ENCODE peak calls at places on chromosomes 6 and 20, in six cellular contexts. B, J, Q, U, Z and L are unnamed samples.

GRCh38 chr20:34124469-34125249 is 12.6 kb upstream of the EIF2S2 start:
- DNase-seq in J (no peak), Z (no peak), U (no peak), B (no peak), Q (no peak), L (no peak)

GRCh38 chr6:161406633-161407032 is 132.8 kb upstream of the AGPAT4 start:
- DNase-seq in Q (peak; percentile 70), J (peak; percentile 9), B (no peak), U (no peak), Z (no peak), L (no peak)

GRCh38 chr20:33054381-33054780 is 678 bp downstream of the BPIFB3 start:
- DNase-seq in Q (no peak), B (no peak), J (no peak), Z (no peak), U (no peak), L (no peak)

GRCh38 chr6:132060591-132060990 is 109.4 kb upstream of the CCN2 start:
- DNase-seq in B (no peak), Q (peak; percentile 14), U (no peak), J (peak; percentile 15), Z (no peak), L (no peak)

GRCh38 chr6:80932364-80932763 is 820.1 kb downstream of the TENT5A start:
- DNase-seq in J (no peak), Q (no peak), U (no peak), B (no peak), Z (no peak), L (no peak)

GRCh38 chr20:103456-103855 is 16.0 kb downstream of the DEFB125 start:
- DNase-seq in Z (no peak), B (no peak), U (no peak), Q (no peak), J (no peak), L (no peak)

GRCh38 chr6:40634429-40634828 is 47.3 kb upstream of the LRFN2 start:
- DNase-seq in Z (no peak), B (no peak), J (no peak), Q (no peak), U (no peak), L (no peak)

GRCh38 chr20:5513975-5514516 is 197.3 kb upstream of the PROKR2 start:
- DNase-seq in J (no peak), Q (peak; percentile 88), B (no peak), U (no peak), Z (no peak), L (no peak)

GRCh38 chr6:163533443-163533842 is 118.9 kb downstream of the QKI start:
- DNase-seq in Q (peak; percentile 68), U (no peak), Z (no peak), B (no peak), J (no peak), L (no peak)

GRCh38 chr20:15012551-15012950 is 675.1 kb upstream of the FLRT3 start:
- DNase-seq in Z (no peak), Q (no peak), B (no peak), J (no peak), U (no peak), L (no peak)

GRCh38 chr20:41136695-41137411 is 490 bp upstream of the PLCG1 start:
- DNase-seq in Z (peak; percentile 88), U (peak; percentile 87), Q (peak; percentile 83), J (peak; percentile 86), B (peak; percentile 93), L (peak; percentile 30)

DNA sequence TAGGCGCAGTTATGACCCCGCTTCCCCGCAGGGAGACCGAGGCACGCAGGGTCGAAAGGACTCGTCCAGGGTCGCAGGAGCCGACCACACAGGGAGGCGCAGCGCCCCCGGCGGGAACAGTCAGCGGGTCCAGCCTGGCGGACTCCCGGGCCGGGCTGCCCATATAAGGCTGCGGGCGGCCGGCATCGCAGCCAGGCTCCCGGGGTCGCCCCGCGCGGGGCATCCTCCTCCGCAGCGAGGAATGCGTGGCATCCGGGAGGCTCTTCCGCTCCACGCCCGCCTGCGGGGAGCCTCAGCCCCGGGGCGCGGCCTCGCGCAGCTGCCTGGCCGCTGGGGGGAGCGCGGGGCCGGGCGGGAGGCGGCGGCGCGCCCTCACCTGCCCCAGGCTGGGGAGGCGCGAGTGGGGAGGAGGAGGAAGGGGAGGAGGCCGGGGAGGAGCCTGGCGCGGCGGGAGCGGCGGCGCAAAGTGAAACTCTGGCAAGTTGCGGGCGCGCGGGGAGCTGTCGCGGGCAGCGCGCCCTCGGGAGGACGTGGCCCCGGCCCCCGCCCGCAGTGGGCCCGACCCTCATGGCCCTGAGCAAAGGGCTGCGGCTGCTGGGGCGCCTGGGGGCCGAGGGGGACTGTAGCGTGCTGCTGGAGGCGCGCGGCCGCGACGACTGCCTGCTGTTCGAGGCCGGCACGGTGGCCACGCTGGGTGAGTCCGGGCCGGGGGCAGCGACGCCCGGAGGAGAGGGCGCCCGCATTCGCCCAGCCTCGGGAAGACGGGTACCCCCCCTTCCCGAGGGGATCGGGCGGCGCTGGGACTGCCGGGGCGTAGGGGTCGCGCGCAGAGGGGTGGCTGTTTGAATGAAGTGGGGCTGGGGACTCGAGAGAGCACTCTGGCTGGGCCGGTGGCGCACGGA is at the start of gene SYNJ2:
- DNase-seq in J (peak; percentile 58), U (peak; percentile 40), Q (peak; percentile 71), B (peak; percentile 86), Z (peak; percentile 81), L (peak; percentile 20)
- TF ChIP-seq POLR2A in J (peak; percentile 71), U (no peak), Q (no peak), B (no peak), Z (peak; percentile 76), L (no peak)

GRCh38 chr6:129748901-129749748 is 39.1 kb upstream of the ARHGAP18 start:
- DNase-seq in Z (no peak), U (no peak), J (no peak), Q (no peak), B (no peak), L (no peak)
- TF ChIP-seq POLR2A in Z (no peak), U (no peak), J (no peak), Q (no peak), B (no peak), L (no peak)

DNA sequence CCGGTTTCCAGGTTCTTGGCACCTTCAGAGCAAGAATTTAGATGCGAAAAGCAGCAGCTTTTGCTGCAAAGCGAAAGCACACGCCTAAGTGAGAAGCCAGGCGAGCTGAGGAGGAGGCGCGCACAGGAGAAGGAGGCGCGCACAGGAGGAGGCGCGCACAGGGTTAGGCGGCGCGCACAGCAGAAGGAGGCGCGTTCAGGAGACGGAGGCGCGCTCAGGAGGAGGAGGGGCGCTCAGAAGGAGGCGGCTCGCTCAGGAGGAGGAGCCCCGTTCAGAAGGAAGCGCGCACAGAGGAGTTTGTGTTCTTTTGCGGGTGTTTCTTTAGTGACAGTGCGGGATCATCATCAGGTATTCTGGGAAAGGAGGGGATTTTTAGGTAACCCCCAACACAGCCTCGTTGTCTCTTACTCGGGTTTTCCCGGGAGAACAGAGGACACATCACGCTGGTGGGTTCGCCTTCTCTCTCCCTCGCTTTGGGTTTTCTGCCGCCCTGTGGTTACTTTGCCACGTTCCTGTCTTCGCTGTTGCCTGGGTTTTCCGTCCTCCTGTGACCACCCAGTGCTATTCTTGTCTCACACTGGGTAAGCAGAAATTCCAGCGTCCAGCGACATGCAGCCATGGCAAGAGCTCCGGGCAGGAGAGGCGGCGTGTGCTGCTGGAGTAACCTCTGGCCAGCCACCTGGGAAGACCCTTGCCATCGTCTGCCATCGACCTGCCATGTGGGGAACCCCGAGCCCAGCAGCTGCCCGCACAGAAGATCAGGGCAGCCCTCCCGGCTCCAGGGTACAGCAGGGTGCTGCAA is 47.0 kb downstream of the WDR27 start:
- DNase-seq in J (peak; percentile 33), U (peak; percentile 63), Z (peak; percentile 73), B (peak; percentile 71), Q (peak; percentile 32), L (no peak)
- TF ChIP-seq POLR2A in J (peak; percentile 3), U (no peak), Z (no peak), B (no peak), Q (no peak), L (no peak)

GRCh38 chr6:11367638-11368199 is 135.3 kb upstream of the NEDD9 start:
- DNase-seq in J (no peak), Z (no peak), Q (peak; percentile 75), U (no peak), B (no peak), L (no peak)
- TF ChIP-seq POLR2A in J (no peak), Z (no peak), Q (no peak), U (no peak), B (no peak), L (no peak)

GRCh38 chr20:18566892-18567738 is at the start of gene SMIM26:
- DNase-seq in Q (peak; percentile 96), J (peak; percentile 85), U (peak; percentile 76), Z (peak; percentile 92), B (peak; percentile 92), L (peak; percentile 63)
- TF ChIP-seq POLR2A in Q (peak; percentile 92), J (peak; percentile 93), U (peak; percentile 38), Z (peak; percentile 44), B (no peak), L (peak; percentile 23)

GRCh38 chr20:63286781-63287696 is 5.9 kb upstream of the COL20A1 start:
- DNase-seq in U (no peak), Q (no peak), Z (no peak), J (no peak), B (no peak), L (no peak)

GRCh38 chr20:63289311-63290135 is 3.5 kb upstream of the COL20A1 start:
- DNase-seq in B (no peak), U (no peak), J (no peak), Q (no peak), Z (no peak), L (no peak)

GRCh38 chr20:63287697-63288580 is 5.0 kb upstream of the COL20A1 start:
- DNase-seq in Z (no peak), U (no peak), Q (no peak), B (no peak), J (no peak), L (no peak)

GRCh38 chr20:63290136-63290676 is 2.8 kb upstream of the COL20A1 start:
- DNase-seq in Q (no peak), B (no peak), U (no peak), Z (no peak), J (no peak), L (no peak)

DNA sequence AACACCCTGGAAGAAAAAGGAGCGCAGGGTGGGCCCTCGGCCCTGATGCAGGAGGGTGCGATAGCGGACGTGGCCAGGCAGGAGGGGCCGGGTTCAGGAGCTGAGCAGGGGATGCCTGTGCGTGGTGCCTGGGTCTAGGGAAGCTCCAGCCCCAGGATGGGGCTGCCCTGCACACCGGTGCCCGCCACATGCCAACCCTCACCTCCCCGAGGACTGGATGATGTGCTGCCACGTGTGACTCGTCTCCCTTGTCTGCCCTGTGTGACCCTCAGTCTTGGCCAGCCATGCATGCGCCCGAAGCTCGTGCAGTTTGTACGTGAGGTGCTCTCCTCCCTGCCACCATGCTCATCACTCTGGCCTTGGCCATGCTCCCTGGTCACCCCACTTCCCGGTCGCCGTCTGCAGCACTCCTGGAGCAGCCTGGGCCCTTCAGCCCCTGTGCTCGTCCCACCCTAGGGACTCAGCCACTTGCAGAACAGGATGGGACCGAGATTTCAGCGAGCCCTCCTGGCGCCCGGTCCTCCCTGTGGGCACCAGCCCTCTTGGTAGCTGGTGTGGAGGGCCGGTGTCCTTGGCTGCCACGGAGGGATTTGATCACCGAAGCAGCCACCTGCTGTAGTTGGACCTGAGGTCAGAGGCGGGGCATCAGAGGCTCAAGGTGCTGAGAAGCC is 4.3 kb upstream of the COL20A1 start:
- DNase-seq in Z (no peak), B (no peak), J (no peak), Q (no peak), U (no peak), L (no peak)
- TF ChIP-seq POLR2A in Z (no peak), B (no peak), J (no peak), Q (no peak), U (no peak), L (no peak)

GRCh38 chr6:22290045-22290444 is 6.8 kb downstream of the PRL start:
- DNase-seq in J (no peak), Q (no peak), Z (no peak), U (no peak), B (no peak), L (no peak)

GRCh38 chr6:22294301-22294700 is 2.5 kb downstream of the PRL start:
- DNase-seq in B (no peak), U (no peak), Z (no peak), Q (no peak), J (no peak), L (no peak)

GRCh38 chr6:22288721-22289120 is 8.1 kb downstream of the PRL start:
- DNase-seq in U (no peak), Z (no peak), Q (no peak), J (no peak), B (no peak), L (no peak)
- TF ChIP-seq POLR2A in U (no peak), Z (no peak), Q (no peak), J (no peak), B (no peak), L (no peak)